ENCODE peak calls at places on chromosomes 2 and 18, in five cellular contexts. I is aorta; U is tibial artery; W is activated gamma-delta T cell treated with anti-CD3 and anti-CD28 coated beads, Interleukin-2, amount 50 U/mL, for 16 hours; A is amniotic epithelial cell. Z is an unnamed sample.

GRCh38 chr2:145484443-145485086 is 964.6 kb upstream of the ZEB2 start:
- DNase-seq in A (peak), W (no peak), U (no peak), I (no peak), Z (peak)

GRCh38 chr2:237533668-237534138 is 32.7 kb upstream of the PRLH start:
- DNase-seq in U (no peak), I (no peak), W (no peak), A (no peak), Z (no peak)

GRCh38 chr2:64402876-64403275 is 51.1 kb upstream of the LGALSL start:
- DNase-seq in W (no peak), A (no peak), U (no peak), I (no peak), Z (peak)

GRCh38 chr2:45607701-45608100 is 3.4 kb downstream of the SRBD1 start:
- DNase-seq in A (peak), W (no peak), I (no peak), U (no peak), Z (peak)

GRCh38 chr2:190765386-190766173 is 115.0 kb upstream of the GLS start:
- DNase-seq in W (no peak), I (no peak), U (no peak), A (peak), Z (peak)

GRCh38 chr2:25397777-25398176 is 56.1 kb upstream of the DNMT3A start:
- DNase-seq in A (no peak), U (no peak), I (no peak), W (no peak), Z (no peak)

GRCh38 chr2:106970471-106971261 is 84.7 kb upstream of the ST6GAL2 start:
- DNase-seq in I (no peak), A (peak), W (no peak), U (no peak), Z (peak)

GRCh38 chr2:215415218-215415617 is 20.6 kb downstream of the FN1 start:
- DNase-seq in A (no peak), I (no peak), W (no peak), U (no peak), Z (no peak)

GRCh38 chr2:42135381-42136312 is 33.5 kb upstream of the EML4 start:
- DNase-seq in W (no peak), I (no peak), A (no peak), U (no peak), Z (no peak)

GRCh38 chr2:3198119-3198518 is 179.5 kb downstream of the EIPR1 start:
- DNase-seq in A (no peak), U (no peak), W (no peak), I (no peak), Z (no peak)

GRCh38 chr2:9748586-9748985 is 94.7 kb upstream of the TAF1B start:
- DNase-seq in A (no peak), W (no peak), I (no peak), U (no peak), Z (no peak)

GRCh38 chr2:120388222-120389035 is 42.5 kb downstream of the INHBB start:
- DNase-seq in I (peak), A (no peak), U (no peak), W (no peak), Z (no peak)

GRCh38 chr2:63488118-63488713 is 100.1 kb downstream of the WDPCP start:
- DNase-seq in A (peak), I (no peak), W (no peak), U (no peak), Z (peak)

GRCh38 chr18:489244-490023 is 11.1 kb downstream of the COLEC12 start:
- DNase-seq in A (no peak), U (no peak), W (no peak), I (no peak), Z (peak)

GRCh38 chr2:130251520-130251864 is 53.3 kb upstream of the TUBA3E start:
- DNase-seq in I (no peak), A (no peak), U (no peak), W (no peak), Z (peak)

GRCh38 chr2:126507425-126507867 is 148.5 kb upstream of the GYPC start:
- DNase-seq in W (no peak), A (no peak), U (no peak), I (no peak), Z (no peak)

GRCh38 chr2:161307676-161308075 is 549 bp upstream of the PSMD14 start:
- DNase-seq in A (no peak), I (no peak), U (no peak), W (no peak), Z (no peak)

GRCh38 chr2:160429248-160430000 is 64.2 kb downstream of the RBMS1 start:
- DNase-seq in I (no peak), U (no peak), W (no peak), A (peak), Z (peak)

GRCh38 chr2:149817206-149817605 is 229.6 kb upstream of the MMADHC start:
- DNase-seq in A (no peak), I (no peak), W (no peak), U (no peak), Z (no peak)

GRCh38 chr18:3683483-3683882 is 233.5 kb downstream of the TGIF1 start:
- DNase-seq in A (no peak), U (no peak), I (no peak), W (no peak), Z (no peak)

GRCh38 chr2:156666130-156666785 is 230.1 kb downstream of the GPD2 start:
- DNase-seq in W (no peak), U (no peak), I (no peak), A (no peak), Z (no peak)

GRCh38 chr2:65731476-65731875 is 299.1 kb upstream of the SPRED2 start:
- DNase-seq in W (no peak), I (no peak), A (no peak), U (no peak), Z (no peak)

GRCh38 chr2:152500777-152501176 is 165.8 kb downstream of the FMNL2 start:
- DNase-seq in W (no peak), A (no peak), I (peak), U (peak), Z (no peak)

GRCh38 chr2:53508667-53509066 is 258.9 kb upstream of the CHAC2 start:
- DNase-seq in I (no peak), W (no peak), U (no peak), A (no peak), Z (no peak)

GRCh38 chr2:109435866-109436634 is 177.7 kb downstream of the SEPTIN10 start:
- DNase-seq in A (no peak), I (peak), U (peak), W (no peak), Z (peak)

GRCh38 chr2:224722250-224722649 is 6.1 kb upstream of the CCDC195 start:
- DNase-seq in W (no peak), I (no peak), U (no peak), A (peak), Z (peak)

GRCh38 chr2:236321430-236321829 is 57.2 kb upstream of the ASB18 start:
- DNase-seq in U (no peak), W (no peak), I (no peak), A (no peak), Z (no peak)

GRCh38 chr2:31372097-31372496 is 42.4 kb downstream of the XDH start:
- DNase-seq in U (no peak), I (no peak), W (no peak), A (no peak), Z (no peak)

GRCh38 chr2:241788572-241788971 is 11.9 kb downstream of the GAL3ST2 start:
- DNase-seq in W (no peak), I (no peak), U (no peak), A (no peak), Z (no peak)

GRCh38 chr2:202290970-202291369 is 25.4 kb downstream of the NOP58 start:
- DNase-seq in U (no peak), A (no peak), I (no peak), W (no peak), Z (peak)

GRCh38 chr2:223760838-223761502 is 76.4 kb downstream of the AP1S3 start:
- DNase-seq in W (peak), I (no peak), A (peak), U (no peak), Z (peak)

GRCh38 chr2:100791294-100791935 is 28.5 kb upstream of the NPAS2 start:
- DNase-seq in W (no peak), I (no peak), A (no peak), U (no peak), Z (no peak)

GRCh38 chr2:165499131-165499530 is 29.6 kb downstream of the CSRNP3 start:
- DNase-seq in A (no peak), U (no peak), I (no peak), W (no peak), Z (no peak)

GRCh38 chr2:110955045-110955444 is 165.7 kb upstream of the BCL2L11 start:
- DNase-seq in A (no peak), W (no peak), I (no peak), U (no peak), Z (no peak)